ENCODE peak calls at places on chromosomes 11 and 22, in nine cellular contexts. C is left ventricle myocardium inferior, W is substantia nigra, K is GM03348, Q is GM04503, I is upper lobe of right lung, F is fibroblast of the aortic adventitia, B is IMR-90, S is HTR-8/SVneo. R is an unnamed sample.

GRCh38 chr11:69244286-69244685 is 49.7 kb upstream of the MYEOV start:
- DNase-seq in F (no peak), B (no peak), Q (no peak), S (no peak), K (no peak), I (no peak), C (no peak), W (no peak), R (peak)

GRCh38 chr22:19571207-19571795 is 47.1 kb upstream of the CLDN5 start:
- DNase-seq in B (peak), S (no peak), Q (no peak), K (no peak), W (no peak), F (peak), I (no peak), C (no peak), R (no peak)

GRCh38 chr11:93608280-93608862 is 53.1 kb upstream of the CEP295 start:
- DNase-seq in Q (no peak), F (no peak), S (no peak), K (no peak), W (no peak), C (no peak), B (no peak), I (no peak), R (no peak)

GRCh38 chr11:119262668-119263351 is 54.1 kb downstream of the MCAM start:
- DNase-seq in I (no peak), K (peak), C (no peak), W (no peak), Q (no peak), B (peak), F (peak), S (peak), R (no peak)

GRCh38 chr11:66016793-66017177 is 5.0 kb downstream of the CST6 start:
- DNase-seq in K (no peak), C (no peak), S (no peak), F (no peak), W (no peak), I (no peak), Q (no peak), B (no peak), R (no peak)

GRCh38 chr22:31177420-31178162 is 17.6 kb downstream of the RNF185 start:
- DNase-seq in F (peak), B (peak), Q (peak), W (no peak), I (no peak), S (peak), C (no peak), K (peak), R (no peak)

GRCh38 chr11:18701614-18702216 is 3.1 kb downstream of the TMEM86A start:
- DNase-seq in C (no peak), K (no peak), Q (no peak), W (no peak), B (no peak), S (no peak), F (no peak), I (no peak), R (no peak)

GRCh38 chr11:65135633-65136145 is 1.4 kb upstream of the SYVN1 start:
- DNase-seq in S (no peak), B (no peak), Q (no peak), F (no peak), W (no peak), K (no peak), I (peak), C (no peak), R (no peak)

GRCh38 chr11:76598426-76598839 is 72.1 kb downstream of the LRRC32 start:
- DNase-seq in K (no peak), I (peak), Q (no peak), W (no peak), B (peak), S (peak), C (no peak), F (peak), R (no peak)

GRCh38 chr11:2445107-2445947 is 519 bp downstream of the KCNQ1 start:
- DNase-seq in F (no peak), C (no peak), I (peak), S (no peak), K (no peak), B (no peak), Q (no peak), W (no peak), R (peak)

GRCh38 chr11:22787565-22788162 is 41.9 kb downstream of the SVIP start:
- DNase-seq in K (peak), C (no peak), S (peak), F (peak), W (no peak), Q (no peak), I (no peak), B (peak), R (no peak)

GRCh38 chr11:67279589-67280340 is 9.3 kb upstream of the ANKRD13D start:
- DNase-seq in K (no peak), Q (no peak), W (no peak), B (no peak), S (no peak), I (peak), C (no peak), F (no peak), R (no peak)

GRCh38 chr11:10918698-10919097 is 60.8 kb upstream of the ZBED5 start:
- DNase-seq in C (no peak), Q (no peak), S (no peak), F (no peak), W (no peak), B (no peak), I (no peak), K (no peak), R (no peak)

GRCh38 chr22:39664485-39665200 is 94.1 kb downstream of the CACNA1I start:
- DNase-seq in W (no peak), F (no peak), Q (no peak), S (no peak), I (no peak), K (no peak), C (no peak), B (no peak), R (no peak)

GRCh38 chr11:117279711-117280376 is 11.3 kb upstream of the BACE1-AS start:
- DNase-seq in F (peak), Q (no peak), W (no peak), B (no peak), C (no peak), I (no peak), S (no peak), K (no peak), R (no peak)

GRCh38 chr11:88979641-88980040 is 86.1 kb downstream of the GRM5 start:
- DNase-seq in W (no peak), K (peak), Q (peak), S (no peak), C (no peak), I (no peak), B (peak), F (no peak), R (no peak)

GRCh38 chr11:12361650-12362049 is 15.7 kb upstream of the PARVA start:
- DNase-seq in K (no peak), I (no peak), S (no peak), F (no peak), B (peak), C (no peak), Q (no peak), W (no peak), R (no peak)